ENCODE peak calls at places on chromosomes 13 and 19, in seven cellular contexts. X, D, N, G, W, Q and M are unnamed samples. For H3K4me1, the result is how much of the 10 kb centered on the place peaks cover.

GRCh38 chr19:54158812-54159351 is 639 bp downstream of the LENG1 start:
- DNase-seq in X (no peak), D (no peak), N (no peak), G (peak), W (peak), Q (no peak), M (no peak)

GRCh38 chr19:48698046-48698445 is 2.3 kb downstream of the FUT2 start:
- DNase-seq in X (no peak), D (peak), N (no peak), G (peak), W (peak), Q (no peak), M (no peak)

GRCh38 chr19:18399008-18399407 is 1.6 kb upstream of the LRRC25 start:
- DNase-seq in X (no peak), D (peak), N (no peak), G (no peak), W (peak), Q (no peak), M (no peak)

GRCh38 chr13:51557875-51558604 is 26.2 kb upstream of the WDFY2 start:
- DNase-seq in X (no peak), D (no peak), N (no peak), G (peak), W (peak), Q (no peak), M (no peak)

GRCh38 chr19:49896863-49897621 is at the start of gene IL4I1:
- DNase-seq in X (no peak), D (peak), N (no peak), G (peak), W (peak), Q (no peak), M (no peak)

GRCh38 chr13:95624020-95624419 is 20.5 kb downstream of the DZIP1 start:
- DNase-seq in X (no peak), D (no peak), N (peak), G (peak), W (peak), Q (no peak), M (no peak)

GRCh38 chr19:33392341-33393285 is 19.1 kb downstream of the CEBPG start:
- DNase-seq in X (no peak), D (peak), N (peak), G (no peak), W (no peak), Q (peak), M (peak)

GRCh38 chr13:71962735-71963134 is 95.7 kb upstream of the DACH1 start:
- DNase-seq in X (no peak), D (no peak), N (no peak), G (no peak), W (no peak), Q (no peak), M (no peak)

GRCh38 chr13:66899955-66900354 is 330.2 kb downstream of the PCDH9 start:
- DNase-seq in X (no peak), D (no peak), N (peak), G (peak), W (no peak), Q (no peak), M (no peak)

GRCh38 chr13:105278797-105279425 is 1256.6 kb downstream of the EFNB2 start:
- DNase-seq in X (peak), D (no peak), N (no peak), G (no peak), W (no peak), Q (no peak), M (no peak)

GRCh38 chr13:77521194-77521593 is 14.3 kb upstream of the SCEL start:
- DNase-seq in X (no peak), D (no peak), N (no peak), G (no peak), W (peak), Q (no peak), M (no peak)

GRCh38 chr13:60012503-60012902 is 151.2 kb downstream of the DIAPH3 start:
- DNase-seq in X (no peak), D (peak), N (no peak), G (no peak), W (no peak), Q (no peak), M (no peak)

GRCh38 chr13:32829269-32829668 is 187.0 kb upstream of the KL start:
- DNase-seq in X (no peak), D (no peak), N (no peak), G (no peak), W (no peak), Q (no peak), M (no peak)

GRCh38 chr19:19463348-19464117 is 51.8 kb downstream of the TSSK6 start:
- DNase-seq in X (no peak), D (no peak), N (no peak), G (peak), W (peak), Q (peak), M (peak)

GRCh38 chr19:17339088-17339741 is 1.9 kb downstream of the GTPBP3 start:
- DNase-seq in X (no peak), D (no peak), N (peak), G (no peak), W (no peak), Q (no peak), M (no peak)

GRCh38 chr19:49677901-49678674 is 1.0 kb downstream of the PRMT1 start:
- DNase-seq in X (peak), D (peak), N (peak), G (peak), W (peak), Q (peak), M (peak)

GRCh38 chr19:48992571-48993174 is 436 bp downstream of the GYS1 start:
- DNase-seq in X (no peak), D (no peak), N (no peak), G (no peak), W (no peak), Q (no peak), M (no peak)

GRCh38 chr13:79241697-79242096 is 164.4 kb downstream of the RBM26 start:
- DNase-seq in X (no peak), D (no peak), N (no peak), G (no peak), W (no peak), Q (no peak), M (no peak)

DNA sequence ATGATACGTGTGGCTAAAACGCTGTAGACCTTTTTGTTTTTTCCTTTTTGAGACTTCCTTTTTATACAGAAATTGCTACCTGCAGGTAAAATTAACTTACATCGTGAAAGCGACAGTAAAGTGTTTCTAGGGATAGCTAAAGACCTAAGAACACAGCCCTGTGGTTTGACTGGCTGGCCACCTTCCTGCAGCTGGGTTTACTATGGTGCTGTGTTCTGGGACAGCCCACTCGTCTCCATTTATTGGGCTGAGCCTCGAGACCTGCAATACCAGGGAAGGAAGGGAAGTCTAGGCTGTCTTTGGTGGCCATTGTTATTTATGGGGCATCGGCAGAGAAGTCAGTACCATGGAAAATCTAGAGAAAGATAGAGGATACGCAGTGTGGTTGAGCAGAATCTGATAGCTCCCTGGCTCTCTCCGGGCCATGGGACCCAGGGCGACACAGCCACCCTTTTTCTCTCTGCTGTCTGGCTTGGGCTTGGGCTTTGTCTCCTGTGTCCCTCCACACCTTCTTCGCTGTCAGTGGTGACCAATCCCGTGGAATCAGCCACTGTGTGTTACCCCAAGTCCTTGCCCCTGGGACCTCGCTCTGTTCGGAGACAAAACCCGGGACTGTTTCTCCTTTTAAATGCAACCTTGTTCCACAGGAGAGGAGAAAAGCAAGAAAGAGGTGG is 30.9 kb downstream of the ACTN4 start:
- DNase-seq in X (no peak), D (no peak), N (no peak), G (no peak), W (no peak), Q (peak), M (no peak)
- H3K4me1 ChIP-seq in X (under half), D (half or more), N (under half), G (under half), W (half or more), Q (half or more), M (half or more)

DNA sequence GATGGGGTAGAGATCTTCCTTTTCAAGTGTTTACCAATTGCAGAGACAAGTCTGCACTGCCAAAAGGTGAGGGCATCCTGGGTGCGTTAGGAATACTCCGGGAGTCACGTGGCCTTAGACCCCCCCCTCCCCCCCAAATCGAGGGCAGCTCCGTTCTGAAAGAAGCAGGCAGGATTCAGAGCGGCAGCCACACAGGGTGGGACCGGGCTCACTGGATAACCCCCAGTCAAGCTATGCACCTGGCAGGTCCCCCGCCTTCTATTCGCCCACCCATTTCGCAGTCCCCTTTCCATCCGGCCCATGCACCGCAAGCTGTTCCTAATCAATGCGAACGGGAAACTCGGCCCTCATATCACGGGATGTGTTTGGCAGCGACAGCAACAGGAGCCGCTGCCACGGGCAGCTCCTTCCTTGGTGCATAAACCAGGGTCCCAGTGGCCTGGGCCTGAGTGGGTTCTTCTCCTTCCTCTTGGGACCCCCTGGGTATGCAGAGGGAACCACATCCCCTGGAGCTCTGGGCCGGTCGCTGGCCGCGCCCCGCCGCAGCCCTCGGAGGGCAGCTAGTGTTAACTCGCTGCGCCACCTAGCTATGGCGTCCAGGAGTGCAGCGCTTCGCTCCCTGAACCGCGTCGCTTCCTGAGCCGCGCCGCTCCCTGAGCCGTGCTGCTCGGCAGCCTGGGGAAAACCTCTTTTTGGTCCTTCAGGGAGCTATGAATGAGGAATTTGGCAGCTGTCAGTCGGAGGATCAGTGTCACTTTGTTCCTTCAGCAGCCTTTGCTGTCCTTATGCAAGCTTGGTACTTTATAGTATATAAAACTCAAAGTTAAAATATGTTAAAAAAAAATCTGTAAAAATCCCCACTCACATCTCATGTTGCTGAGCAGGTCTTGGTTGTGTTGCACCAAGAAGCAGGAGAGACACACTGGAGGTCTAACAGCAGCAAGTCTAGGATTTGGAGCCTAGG is 41.4 kb downstream of the LYL1 start:
- DNase-seq in X (no peak), D (peak), N (peak), G (peak), W (peak), Q (peak), M (peak)
- H3K4me1 ChIP-seq in X (under half), D (half or more), N (under half), G (under half), W (under half), Q (half or more), M (half or more)

GRCh38 chr19:52102163-52102562 is 6.6 kb upstream of the ZNF841 start:
- DNase-seq in X (no peak), D (no peak), N (no peak), G (no peak), W (no peak), Q (no peak), M (no peak)

GRCh38 chr19:52099497-52100138 is 4.1 kb upstream of the ZNF841 start:
- DNase-seq in X (no peak), D (no peak), N (no peak), G (no peak), W (no peak), Q (no peak), M (no peak)

DNA sequence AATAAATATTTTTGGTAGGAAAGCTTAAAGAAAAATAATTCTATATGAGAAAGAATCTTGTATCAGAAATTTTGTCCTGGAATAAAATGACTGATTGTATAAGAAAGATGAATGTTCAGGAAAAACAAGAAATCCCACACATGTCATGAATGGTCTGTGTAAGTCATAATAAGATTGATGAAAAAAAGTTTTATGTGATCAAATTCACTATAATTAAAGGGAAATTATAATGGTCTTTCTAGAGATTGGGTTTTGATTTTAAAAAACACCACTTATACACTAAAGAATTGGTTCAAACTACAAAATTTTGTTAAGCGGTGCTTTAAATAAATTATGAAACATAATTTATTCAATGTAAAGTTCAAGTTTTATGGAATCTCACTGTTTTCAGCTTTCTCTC is 7.2 kb upstream of the ZNF841 start:
- DNase-seq in X (no peak), D (no peak), N (no peak), G (no peak), W (no peak), Q (no peak), M (no peak)
- H3K4me1 ChIP-seq in X (under half), D (under half), N (under half), G (under half), W (under half), Q (under half), M (under half)

GRCh38 chr13:46580362-46580839 is 27.4 kb downstream of the LRCH1 start:
- DNase-seq in X (no peak), D (no peak), N (no peak), G (no peak), W (no peak), Q (no peak), M (no peak)

GRCh38 chr13:46577656-46578589 is 25.0 kb downstream of the LRCH1 start:
- DNase-seq in X (no peak), D (no peak), N (no peak), G (no peak), W (peak), Q (no peak), M (no peak)

GRCh38 chr13:46586766-46587509 is 34.0 kb downstream of the LRCH1 start:
- DNase-seq in X (no peak), D (no peak), N (no peak), G (no peak), W (peak), Q (no peak), M (no peak)

GRCh38 chr13:46578590-46578975 is 25.6 kb downstream of the LRCH1 start:
- DNase-seq in X (no peak), D (no peak), N (no peak), G (no peak), W (no peak), Q (no peak), M (no peak)

DNA sequence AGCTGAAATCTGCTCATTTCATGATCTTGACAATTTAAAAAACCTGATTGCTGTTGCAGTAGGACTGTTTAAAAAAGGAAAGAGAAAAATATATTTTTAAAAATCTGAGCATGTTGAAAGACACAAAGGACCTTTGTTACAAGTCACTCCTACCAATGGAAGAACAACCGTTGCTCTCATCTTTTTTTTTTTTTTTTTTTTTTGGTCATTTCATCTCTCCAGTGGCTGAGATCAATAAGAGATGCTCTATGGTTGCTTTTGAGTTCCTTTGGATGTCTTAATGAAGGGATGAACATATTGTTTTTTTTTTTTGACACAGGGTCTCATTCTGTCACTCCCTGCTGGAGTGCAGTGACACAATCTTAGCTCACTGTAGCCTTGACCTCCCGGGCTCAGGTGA is 29.2 kb downstream of the LRCH1 start:
- DNase-seq in X (no peak), D (no peak), N (no peak), G (no peak), W (no peak), Q (no peak), M (no peak)
- H3K4me1 ChIP-seq in X (under half), D (under half), N (under half), G (half or more), W (under half), Q (under half), M (half or more)